ENCODE peak calls at places on chromosomes 3 and 15, in eight cellular contexts. K, C, F, B, P, N, M and H are unnamed samples.

GRCh38 chr3:136559896-136560295 is 192.3 kb downstream of the STAG1 start:
- DNase-seq in F (no peak), C (no peak), B (peak; percentile 54), M (no peak), K (no peak), N (no peak), P (peak; percentile 25), H (no peak)

GRCh38 chr3:187296058-187296457 is 4.5 kb upstream of the MASP1 start:
- DNase-seq in P (no peak), M (no peak), K (no peak), N (no peak), C (no peak), F (no peak), B (no peak), H (no peak)

GRCh38 chr3:42590989-42591756 is 513 bp downstream of the SS18L2 start:
- DNase-seq in M (no peak), B (peak; percentile 46), K (no peak), N (peak; percentile 33), F (peak; percentile 79), P (no peak), C (no peak), H (no peak)

GRCh38 chr15:41940441-41940857 is 31.9 kb downstream of the EHD4 start:
- DNase-seq in B (no peak), M (peak; percentile 82), F (no peak), C (peak; percentile 12), K (no peak), P (peak; percentile 92), N (peak; percentile 69), H (peak; percentile 74)

GRCh38 chr3:182980204-182981037 is at the start of gene DCUN1D1:
- DNase-seq in C (peak; percentile 88), B (peak; percentile 87), M (peak; percentile 84), N (peak; percentile 82), K (peak; percentile 93), P (peak; percentile 84), F (peak; percentile 95), H (peak; percentile 93)

GRCh38 chr3:151460774-151461450 is at the start of gene IGSF10:
- DNase-seq in P (no peak), K (peak; percentile 20), M (no peak), B (peak; percentile 72), N (no peak), C (no peak), F (peak; percentile 61), H (peak; percentile 84)

GRCh38 chr3:140924097-140924873 is 17.4 kb upstream of the SLC25A36 start:
- DNase-seq in B (no peak), K (peak; percentile 66), M (no peak), N (no peak), C (no peak), P (no peak), F (no peak), H (no peak)

GRCh38 chr3:16513141-16514020 is at the start of gene RFTN1:
- DNase-seq in B (peak; percentile 69), M (peak; percentile 60), C (peak; percentile 21), K (peak; percentile 64), P (peak; percentile 54), N (peak; percentile 66), F (peak; percentile 60), H (peak; percentile 90)

GRCh38 chr3:5321941-5322340 is 134.4 kb downstream of the EDEM1 start:
- DNase-seq in N (no peak), B (no peak), C (no peak), P (no peak), M (peak; percentile 22), F (peak; percentile 8), K (no peak), H (no peak)

GRCh38 chr3:147864754-147865354 is 455.7 kb downstream of the ZIC1 start:
- DNase-seq in C (no peak), K (no peak), P (no peak), B (peak; percentile 53), M (peak; percentile 37), N (peak; percentile 23), F (peak; percentile 13), H (no peak)

GRCh38 chr15:90019611-90020010 is 18.5 kb downstream of the ZNF710 start:
- DNase-seq in M (no peak), C (no peak), K (no peak), P (no peak), N (no peak), F (no peak), B (no peak), H (peak; percentile 18)

GRCh38 chr3:127799476-127800222 is 22.7 kb downstream of the MGLL start:
- DNase-seq in F (no peak), K (no peak), P (peak; percentile 83), M (peak; percentile 90), N (peak; percentile 87), B (no peak), C (no peak), H (no peak)

DNA sequence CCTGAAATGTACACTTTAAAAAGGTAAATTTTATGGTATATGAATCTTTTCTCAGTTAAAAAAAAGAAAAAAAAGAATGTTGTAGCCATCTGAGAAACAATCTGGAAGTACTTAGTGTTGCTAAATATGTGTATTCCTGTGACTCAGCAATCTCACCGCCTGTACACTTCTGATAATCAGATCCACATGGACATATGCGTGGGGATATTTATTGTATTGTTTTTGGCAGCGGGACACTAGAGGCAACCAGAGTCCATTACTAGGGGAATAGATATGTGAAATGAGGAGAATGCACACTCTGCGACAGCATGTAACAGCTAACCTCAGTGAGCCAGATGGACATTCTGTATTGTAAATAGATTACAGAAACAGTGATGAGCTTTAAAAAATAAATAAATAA is 65.4 kb downstream of the AQP9 start:
- DNase-seq in F (no peak), N (peak; percentile 94), P (no peak), K (no peak), C (no peak), M (peak; percentile 96), B (no peak), H (no peak)
- H3K4me3 ChIP-seq in F (no peak overlapping the region), N (no peak overlapping the region), P (no peak overlapping the region), K (no peak overlapping the region), C (no peak overlapping the region), M (no peak overlapping the region), B (no peak overlapping the region), H (no peak overlapping the region)

DNA sequence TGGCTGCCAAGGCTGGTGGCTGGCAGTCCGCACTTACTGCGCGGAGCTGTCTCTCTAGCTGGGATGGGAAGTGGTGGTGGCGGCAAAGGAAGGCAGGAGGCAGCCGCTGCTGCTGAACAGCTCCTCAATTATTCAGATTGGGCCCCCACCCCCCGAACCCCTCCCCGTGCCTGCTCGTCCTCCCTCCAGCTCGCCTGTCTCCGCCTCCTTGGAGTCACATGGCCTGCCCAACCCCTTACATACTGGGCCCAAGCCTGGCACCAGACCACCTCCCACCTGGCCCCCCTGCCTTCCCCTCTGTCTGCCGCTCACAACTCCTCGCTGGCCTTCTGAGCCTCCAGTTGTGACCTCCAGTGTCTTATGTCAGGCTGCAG is at the start of gene SLC7A14:
- DNase-seq in F (peak; percentile 65), N (peak; percentile 17), K (no peak), C (no peak), P (no peak), M (no peak), B (peak; percentile 75), H (no peak)
- H3K4me3 ChIP-seq in F (peak within 1 kb of the TSS; percentile 60), N (peak within 1 kb of the TSS; percentile 47), K (peak within 1 kb of the TSS; percentile 61), C (no peak within 1 kb of the TSS), P (no peak within 1 kb of the TSS), M (peak within 1 kb of the TSS; percentile 39), B (peak within 1 kb of the TSS; percentile 88), H (no peak within 1 kb of the TSS)

GRCh38 chr15:77584201-77584600 is 48.5 kb downstream of the LINGO1 start:
- DNase-seq in B (peak; percentile 60), F (peak; percentile 60), M (no peak), N (no peak), C (no peak), K (no peak), P (no peak), H (peak; percentile 33)
- H3K4me3 ChIP-seq in B (no peak overlapping the region), F (no peak overlapping the region), M (no peak overlapping the region), N (no peak overlapping the region), C (no peak overlapping the region), K (no peak overlapping the region), P (no peak overlapping the region), H (no peak overlapping the region)

DNA sequence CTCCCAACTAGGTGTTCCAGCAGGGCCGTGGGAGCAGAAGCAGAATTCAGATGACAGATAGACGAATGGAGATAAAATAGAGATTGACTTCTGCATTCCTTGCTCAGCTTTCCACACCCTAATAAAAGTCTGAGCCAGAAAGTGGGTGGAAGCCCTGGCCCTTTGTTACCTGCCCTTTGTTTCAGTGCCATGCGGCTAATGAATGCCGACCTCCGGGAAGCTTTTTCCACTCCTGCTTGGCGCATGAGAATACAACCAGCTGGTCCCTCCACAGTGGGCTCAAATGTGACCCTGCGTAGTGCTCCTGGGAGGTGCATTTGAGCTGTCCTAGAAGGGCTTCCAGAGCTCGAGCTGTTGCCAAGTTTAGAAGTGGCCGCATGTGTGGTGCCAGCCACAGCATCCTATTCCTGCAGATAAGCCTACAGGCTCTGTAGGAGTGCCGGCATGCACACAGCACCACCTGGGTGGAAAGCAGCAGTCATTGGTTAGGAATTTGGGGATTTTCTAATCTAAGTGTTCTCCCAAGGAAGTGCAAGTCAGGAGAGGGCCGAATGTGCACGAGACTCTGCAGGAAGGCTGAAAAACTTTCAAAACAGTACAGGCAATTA is 94.6 kb downstream of the SLCO3A1 start:
- DNase-seq in P (peak; percentile 95), F (peak; percentile 39), K (peak; percentile 54), B (peak; percentile 64), N (peak; percentile 4), C (no peak), M (peak; percentile 39), H (peak; percentile 52)
- H3K4me3 ChIP-seq in P (no peak overlapping the region), F (no peak overlapping the region), K (no peak overlapping the region), B (no peak overlapping the region), N (no peak overlapping the region), C (no peak overlapping the region), M (no peak overlapping the region), H (no peak overlapping the region)

GRCh38 chr15:82571722-82572222 is 31.5 kb upstream of the RPS17 start:
- DNase-seq in M (peak; percentile 60), N (peak; percentile 62), C (no peak), P (peak; percentile 35), B (peak; percentile 78), F (peak; percentile 76), K (peak; percentile 53), H (peak; percentile 64)
- H3K4me3 ChIP-seq in M (peak overlapping the region; percentile 22), N (peak overlapping the region; percentile 46), C (no peak overlapping the region), P (no peak overlapping the region), B (peak overlapping the region; percentile 55), F (peak overlapping the region; percentile 26), K (peak overlapping the region; percentile 63), H (peak overlapping the region; percentile 22)

GRCh38 chr15:68210409-68210756 is 5.3 kb upstream of the CALML4 start:
- DNase-seq in C (no peak), M (no peak), F (no peak), P (no peak), B (no peak), N (no peak), K (peak; percentile 10), H (no peak)
- H3K4me3 ChIP-seq in C (no peak overlapping the region), M (no peak overlapping the region), F (no peak overlapping the region), P (no peak overlapping the region), B (no peak overlapping the region), N (no peak overlapping the region), K (peak overlapping the region; percentile 24), H (no peak overlapping the region)

GRCh38 chr3:46942481-46943236 is 33.9 kb downstream of the CCDC12 start:
- DNase-seq in C (no peak), N (no peak), F (no peak), M (no peak), B (no peak), P (no peak), K (no peak), H (peak; percentile 33)
- H3K4me3 ChIP-seq in C (no peak overlapping the region), N (no peak overlapping the region), F (no peak overlapping the region), M (no peak overlapping the region), B (no peak overlapping the region), P (no peak overlapping the region), K (peak overlapping the region; percentile 7), H (no peak overlapping the region)